ENCODE peak calls at places on chromosomes 16 and 17, in five cellular contexts. N is right lobe of liver, Y is heart right ventricle, E is thoracic aorta, W is left ventricle myocardium inferior. I is an unnamed sample.

GRCh38 chr16:2691491-2692248 is 9.3 kb downstream of the KCTD5 start:
- DNase-seq in N (no peak), Y (peak; percentile 51), E (no peak), W (peak; percentile 49), I (peak; percentile 88)

GRCh38 chr16:66133641-66134402 is 232.7 kb upstream of the CDH5 start:
- DNase-seq in N (no peak), Y (no peak), E (no peak), W (no peak), I (no peak)

GRCh38 chr17:40304464-40304863 is 4.5 kb upstream of the RARA start:
- DNase-seq in N (no peak), Y (no peak), E (no peak), W (no peak), I (no peak)

GRCh38 chr16:11379420-11379819 is 34.2 kb downstream of the RMI2 start:
- DNase-seq in N (no peak), Y (no peak), E (no peak), W (no peak), I (no peak)

GRCh38 chr17:14201595-14201994 is 35.1 kb downstream of the CDRT15 start:
- DNase-seq in N (no peak), Y (no peak), E (no peak), W (no peak), I (no peak)

GRCh38 chr17:78899361-78900260 is 3.4 kb downstream of the CEP295NL start:
- DNase-seq in N (no peak), Y (peak; percentile 63), E (no peak), W (peak; percentile 76), I (no peak)

GRCh38 chr16:71637398-71637797 is 11.4 kb downstream of the MARVELD3 start:
- DNase-seq in N (no peak), Y (no peak), E (no peak), W (no peak), I (no peak)

GRCh38 chr16:73057369-73058210 is 9.7 kb upstream of the ZFHX3 start:
- DNase-seq in N (peak; percentile 63), Y (peak; percentile 45), E (no peak), W (peak; percentile 48), I (no peak)

GRCh38 chr16:31351937-31352315 is 3.0 kb upstream of the ITGAX start:
- DNase-seq in N (no peak), Y (no peak), E (no peak), W (no peak), I (no peak)

DNA sequence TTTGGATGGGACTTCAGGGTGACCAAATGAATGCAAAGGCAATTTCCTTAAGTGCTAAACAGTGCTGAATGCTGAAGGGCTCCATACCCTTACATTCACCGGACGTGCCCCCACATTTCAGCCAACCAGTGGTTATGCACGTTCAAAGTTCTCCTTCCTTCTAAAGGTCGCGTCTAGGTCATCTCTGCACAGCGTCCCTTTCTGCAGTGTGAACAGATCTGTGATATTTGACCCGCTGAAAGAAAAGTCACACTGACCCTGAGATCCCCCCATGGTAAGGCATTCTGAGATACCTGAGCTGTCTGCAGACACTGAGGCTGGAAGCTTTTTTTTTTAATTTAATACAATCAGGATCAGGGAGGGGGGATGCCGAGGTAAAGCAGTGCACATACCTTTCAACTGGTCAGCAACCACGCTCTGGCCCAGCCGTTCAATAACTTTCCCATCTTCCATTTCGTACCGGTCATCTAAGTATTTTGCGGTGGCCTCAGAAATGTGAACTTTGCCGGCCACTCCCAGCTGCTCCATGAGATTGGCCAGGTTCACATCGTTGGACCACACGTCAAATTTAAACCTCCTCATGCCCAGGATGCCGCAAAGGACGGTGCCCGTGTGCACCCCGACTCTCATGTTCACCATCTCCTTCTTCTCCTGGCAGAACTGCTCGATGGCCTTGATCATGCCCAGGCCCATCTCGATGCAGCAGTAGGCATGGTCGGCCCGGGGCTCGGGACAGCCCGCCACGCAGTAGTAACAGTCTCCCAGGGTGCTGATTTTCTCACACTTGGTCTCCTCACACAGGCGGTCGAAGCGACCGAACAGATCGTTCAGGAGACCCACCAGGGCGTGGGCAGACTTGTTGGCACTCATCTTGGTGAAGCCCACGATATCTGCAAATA is 2.6 kb downstream of the ADCY9 start:
- DNase-seq in N (no peak), Y (no peak), E (no peak), W (peak; percentile 20), I (no peak)
- H3K4me3 ChIP-seq in N (peak overlapping the region; percentile 49), Y (peak overlapping the region; percentile 74), E (peak overlapping the region; percentile 80), W (peak overlapping the region; percentile 82), I (peak overlapping the region; percentile 67)

GRCh38 chr17:22506861-22507260 is 814.5 kb downstream of the KCNJ18 start:
- DNase-seq in N (no peak), Y (no peak), E (no peak), W (no peak), I (no peak)

GRCh38 chr17:22503322-22503899 is 811.1 kb downstream of the KCNJ18 start:
- DNase-seq in N (no peak), Y (no peak), E (no peak), W (no peak), I (no peak)

GRCh38 chr17:22507823-22508222 is 815.5 kb downstream of the KCNJ18 start:
- DNase-seq in N (no peak), Y (no peak), E (no peak), W (no peak), I (no peak)

GRCh38 chr17:22506231-22506630 is 813.9 kb downstream of the KCNJ18 start:
- DNase-seq in N (no peak), Y (no peak), E (no peak), W (no peak), I (no peak)

DNA sequence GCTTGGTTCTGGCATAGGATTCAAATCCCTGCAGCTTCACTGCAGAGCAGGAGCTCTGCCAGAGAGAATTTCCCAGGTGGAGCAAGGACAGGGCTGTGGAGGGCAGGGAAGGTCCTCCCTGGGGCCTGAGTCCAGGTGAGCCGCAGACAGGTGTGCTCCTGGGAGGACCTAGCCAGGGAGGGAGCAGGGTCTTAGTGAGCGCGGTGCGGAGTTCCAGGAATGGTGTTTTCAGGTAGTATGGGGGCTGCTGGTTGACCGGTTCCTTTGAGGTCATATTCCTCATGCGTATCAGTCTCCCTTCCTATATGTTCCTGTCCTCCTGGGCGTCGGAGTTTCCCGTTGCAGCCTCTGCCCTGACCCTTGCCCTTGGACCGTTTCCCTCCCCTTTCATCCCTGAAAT is 813.3 kb downstream of the KCNJ18 start:
- DNase-seq in N (no peak), Y (no peak), E (no peak), W (no peak), I (no peak)
- H3K9me3 ChIP-seq in N (no peaks in the 10 kb centered on the region), Y (no peaks in the 10 kb centered on the region), E (no peaks in the 10 kb centered on the region), W (peaks cover 22% of the 10 kb centered on the region), I (no peaks in the 10 kb centered on the region)

GRCh38 chr16:56267888-56268287 is 76.6 kb downstream of the GNAO1 start:
- DNase-seq in N (no peak), Y (no peak), E (no peak), W (no peak), I (no peak)
- H3K4me3 ChIP-seq in N (no peak overlapping the region), Y (no peak overlapping the region), E (no peak overlapping the region), W (no peak overlapping the region), I (no peak overlapping the region)

DNA sequence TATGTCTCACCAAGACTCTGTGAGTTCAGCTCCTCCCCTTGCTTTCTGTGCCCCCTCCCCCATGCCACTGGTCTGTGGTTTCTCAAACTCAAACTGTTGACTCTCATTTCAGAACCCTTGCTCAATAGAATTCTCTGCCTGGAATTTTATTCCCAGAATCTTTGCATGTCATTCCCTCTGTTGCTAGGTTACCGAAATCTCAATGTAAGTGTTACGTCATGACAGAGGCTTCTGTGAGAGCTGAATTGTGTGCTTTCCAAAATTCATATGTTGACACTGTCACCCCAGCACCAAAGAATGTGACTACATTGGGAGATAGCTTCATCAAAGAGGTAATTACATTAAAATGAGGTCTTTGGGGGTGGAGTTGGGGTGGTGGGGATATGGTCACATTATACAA is 1938.8 kb downstream of the TP53TG3F start:
- DNase-seq in N (no peak), Y (no peak), E (no peak), W (no peak), I (no peak)
- H3K9me3 ChIP-seq in N (no peaks in the 10 kb centered on the region), Y (no peaks in the 10 kb centered on the region), E (no peaks in the 10 kb centered on the region), W (no peaks in the 10 kb centered on the region), I (no peaks in the 10 kb centered on the region)

GRCh38 chr17:21213491-21214014 is 408 bp downstream of the TMEM11 start:
- DNase-seq in N (peak; percentile 52), Y (no peak), E (no peak), W (no peak), I (no peak)

GRCh38 chr17:21213005-21213404 is 956 bp downstream of the TMEM11 start:
- DNase-seq in N (no peak), Y (no peak), E (no peak), W (no peak), I (no peak)

GRCh38 chr17:21210411-21211076 is 3.4 kb downstream of the TMEM11 start:
- DNase-seq in N (no peak), Y (no peak), E (no peak), W (no peak), I (peak; percentile 83)

GRCh38 chr17:21214015-21214776 is at the start of gene TMEM11:
- DNase-seq in N (peak; percentile 97), Y (peak; percentile 97), E (peak; percentile 87), W (peak; percentile 97), I (peak; percentile 95)

DNA sequence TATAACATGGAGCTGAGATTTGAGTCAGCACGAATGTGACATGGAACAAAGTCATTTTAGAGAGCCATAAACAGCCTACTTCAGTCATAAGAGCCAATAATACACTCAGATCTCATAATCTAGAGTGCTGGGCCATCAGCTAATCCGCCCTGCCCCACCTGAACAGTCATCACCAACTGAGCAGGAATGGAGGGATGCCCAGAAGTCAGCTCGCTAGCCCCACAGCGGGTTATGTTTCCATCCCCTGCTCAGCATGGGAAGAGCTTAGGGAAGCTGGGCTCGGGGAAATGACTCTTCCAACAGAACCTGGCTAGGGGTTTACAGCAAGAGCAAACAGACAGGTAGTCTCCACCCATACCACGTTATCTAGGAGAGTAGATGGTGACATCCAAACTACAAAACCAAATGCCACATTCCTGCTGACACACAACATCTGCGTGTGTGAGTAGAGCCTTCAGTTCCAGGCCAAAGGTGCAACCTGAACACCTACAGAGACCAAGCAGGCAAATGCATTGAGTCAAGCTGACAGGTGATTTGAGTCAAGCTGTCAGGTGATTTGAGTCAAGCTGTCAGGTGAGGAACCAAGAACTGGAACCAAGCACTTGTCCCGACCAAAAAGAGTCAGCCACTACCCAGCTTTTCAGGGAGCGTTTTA is 2.0 kb downstream of the TMEM11 start:
- DNase-seq in N (no peak), Y (no peak), E (no peak), W (no peak), I (peak; percentile 87)
- H3K4me3 ChIP-seq in N (no peak overlapping the region), Y (no peak overlapping the region), E (no peak overlapping the region), W (peak overlapping the region; percentile 99), I (peak overlapping the region; percentile 99)

GRCh38 chr17:11499881-11500280 is 98.4 kb upstream of the DNAH9 start:
- DNase-seq in N (no peak), Y (no peak), E (no peak), W (no peak), I (no peak)
- H3K9me3 ChIP-seq in N (no peaks in the 10 kb centered on the region), Y (no peaks in the 10 kb centered on the region), E (no peaks in the 10 kb centered on the region), W (no peaks in the 10 kb centered on the region), I (no peaks in the 10 kb centered on the region)

GRCh38 chr16:88264641-88265285 is 118.0 kb upstream of the ZNF469 start:
- DNase-seq in N (peak; percentile 93), Y (peak; percentile 87), E (peak; percentile 94), W (peak; percentile 93), I (peak; percentile 96)
- H3K4me3 ChIP-seq in N (no peak overlapping the region), Y (peak overlapping the region; percentile 22), E (peak overlapping the region; percentile 68), W (peak overlapping the region; percentile 34), I (no peak overlapping the region)

DNA sequence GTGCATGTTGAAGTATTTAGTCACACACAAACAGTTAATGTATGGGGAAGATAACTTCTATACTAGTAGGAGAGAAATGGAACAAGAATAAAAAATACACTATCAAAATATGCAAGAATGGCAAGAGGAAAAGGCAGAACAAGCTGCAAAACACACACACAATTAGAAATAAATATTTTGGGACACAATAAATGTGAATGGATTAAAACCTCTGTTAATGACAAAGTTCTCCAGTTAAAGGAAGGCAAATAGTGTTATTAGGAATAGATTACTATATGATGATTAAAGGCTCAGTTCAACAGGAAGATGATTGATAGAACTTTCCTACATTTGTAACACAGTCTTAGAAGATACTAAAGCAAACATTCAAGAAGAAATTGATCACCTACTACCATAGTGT is 106.3 kb upstream of the ZNF750 start:
- DNase-seq in N (no peak), Y (no peak), E (no peak), W (no peak), I (no peak)
- H3K9me3 ChIP-seq in N (no peaks in the 10 kb centered on the region), Y (peaks cover 24% of the 10 kb centered on the region), E (peaks cover 28% of the 10 kb centered on the region), W (peaks cover 44% of the 10 kb centered on the region), I (no peaks in the 10 kb centered on the region)

I was measured in gastrocnemius medialis.